ENCODE peak calls at places on chromosomes 3 and 15, in five cellular contexts. One of them, this sample, is unnamed.

GRCh38 chr15:49101536-49101935 is 53.9 kb downstream of the COPS2 start:
- DNase-seq in mesenchymal stem cell: peak
- DNase-seq in H9: no peak
- DNase-seq in H1: no peak
- DNase-seq in neuronal stem cell: no peak
- DNase-seq in this sample: peak

GRCh38 chr3:30421261-30421660 is 185.1 kb upstream of the TGFBR2 start:
- DNase-seq in mesenchymal stem cell: peak
- DNase-seq in H9: no peak
- DNase-seq in H1: no peak
- DNase-seq in neuronal stem cell: no peak
- DNase-seq in this sample: peak

GRCh38 chr15:96070636-96071035 is 259.9 kb upstream of the NR2F2 start:
- DNase-seq in mesenchymal stem cell: no peak
- DNase-seq in H9: no peak
- DNase-seq in H1: no peak
- DNase-seq in neuronal stem cell: no peak
- DNase-seq in this sample: no peak

GRCh38 chr3:52777127-52777958 is at the start of gene ITIH1:
- DNase-seq in mesenchymal stem cell: no peak
- DNase-seq in H9: no peak
- DNase-seq in H1: no peak
- DNase-seq in neuronal stem cell: no peak
- DNase-seq in this sample: no peak

GRCh38 chr3:185330238-185330637 is 32.7 kb upstream of the MAP3K13 start:
- DNase-seq in mesenchymal stem cell: no peak
- DNase-seq in H9: no peak
- DNase-seq in H1: no peak
- DNase-seq in neuronal stem cell: no peak
- DNase-seq in this sample: no peak

GRCh38 chr15:58698887-58699641 is 50.4 kb downstream of the ADAM10 start:
- DNase-seq in mesenchymal stem cell: peak
- DNase-seq in H9: no peak
- DNase-seq in H1: no peak
- DNase-seq in neuronal stem cell: no peak
- DNase-seq in this sample: peak

GRCh38 chr3:194381460-194381875 is 11.9 kb upstream of the LRRC15 start:
- DNase-seq in mesenchymal stem cell: no peak
- DNase-seq in H9: peak
- DNase-seq in H1: no peak
- DNase-seq in neuronal stem cell: no peak
- DNase-seq in this sample: no peak

GRCh38 chr3:133881492-133881891 is 14.2 kb downstream of the RAB6B start:
- DNase-seq in mesenchymal stem cell: no peak
- DNase-seq in H9: no peak
- DNase-seq in H1: no peak
- DNase-seq in neuronal stem cell: no peak
- DNase-seq in this sample: no peak

GRCh38 chr15:100112636-100113305 is 229.0 kb downstream of the ADAMTS17 start:
- DNase-seq in mesenchymal stem cell: no peak
- DNase-seq in H9: no peak
- DNase-seq in H1: no peak
- DNase-seq in neuronal stem cell: no peak
- DNase-seq in this sample: no peak

GRCh38 chr15:72758195-72758594 is 25.4 kb downstream of the ADPGK start:
- DNase-seq in mesenchymal stem cell: peak
- DNase-seq in H9: no peak
- DNase-seq in H1: peak
- DNase-seq in neuronal stem cell: no peak
- DNase-seq in this sample: no peak

GRCh38 chr15:58770519-58770856 is 614 bp upstream of the MINDY2 start:
- DNase-seq in mesenchymal stem cell: peak
- DNase-seq in H9: no peak
- DNase-seq in H1: no peak
- DNase-seq in neuronal stem cell: no peak
- DNase-seq in this sample: peak

GRCh38 chr3:123298903-123299302 is 97.2 kb downstream of the SEC22A start:
- DNase-seq in mesenchymal stem cell: no peak
- DNase-seq in H9: no peak
- DNase-seq in H1: no peak
- DNase-seq in neuronal stem cell: no peak
- DNase-seq in this sample: no peak

GRCh38 chr15:87461621-87462020 is 794.9 kb downstream of the NTRK3 start:
- DNase-seq in mesenchymal stem cell: peak
- DNase-seq in H9: no peak
- DNase-seq in H1: no peak
- DNase-seq in neuronal stem cell: no peak
- DNase-seq in this sample: no peak

GRCh38 chr3:165837058-165837525 is at the start of gene BCHE:
- DNase-seq in mesenchymal stem cell: peak
- DNase-seq in H9: peak
- DNase-seq in H1: no peak
- DNase-seq in neuronal stem cell: peak
- DNase-seq in this sample: no peak

GRCh38 chr3:48268381-48268935 is 27.6 kb downstream of the ZNF589 start:
- DNase-seq in mesenchymal stem cell: no peak
- DNase-seq in H9: no peak
- DNase-seq in H1: no peak
- DNase-seq in neuronal stem cell: no peak
- DNase-seq in this sample: no peak

GRCh38 chr15:56042523-56042922 is 49.1 kb upstream of the NEDD4 start:
- DNase-seq in mesenchymal stem cell: no peak
- DNase-seq in H9: no peak
- DNase-seq in H1: no peak
- DNase-seq in neuronal stem cell: no peak
- DNase-seq in this sample: peak

GRCh38 chr3:30689202-30689641 is 82.8 kb downstream of the TGFBR2 start:
- DNase-seq in mesenchymal stem cell: peak
- DNase-seq in H9: no peak
- DNase-seq in H1: no peak
- DNase-seq in neuronal stem cell: no peak
- DNase-seq in this sample: no peak

GRCh38 chr3:15903776-15904720 is 106.3 kb upstream of the ANKRD28 start:
- DNase-seq in mesenchymal stem cell: no peak
- DNase-seq in H9: no peak
- DNase-seq in H1: no peak
- DNase-seq in neuronal stem cell: no peak
- DNase-seq in this sample: no peak

GRCh38 chr15:58410353-58410752 is 21.4 kb upstream of the LIPC start:
- DNase-seq in mesenchymal stem cell: no peak
- DNase-seq in H9: no peak
- DNase-seq in H1: no peak
- DNase-seq in neuronal stem cell: no peak
- DNase-seq in this sample: no peak

GRCh38 chr15:31501074-31501473 is 174.4 kb downstream of the KLF13 start:
- DNase-seq in mesenchymal stem cell: no peak
- DNase-seq in H9: no peak
- DNase-seq in H1: no peak
- DNase-seq in neuronal stem cell: no peak
- DNase-seq in this sample: no peak

GRCh38 chr3:60588806-60589205 is 662.4 kb downstream of the FHIT start:
- DNase-seq in mesenchymal stem cell: no peak
- DNase-seq in H9: no peak
- DNase-seq in H1: no peak
- DNase-seq in neuronal stem cell: no peak
- DNase-seq in this sample: peak

GRCh38 chr3:82386656-82387055 is 625.2 kb upstream of the GBE1 start:
- DNase-seq in mesenchymal stem cell: no peak
- DNase-seq in H9: no peak
- DNase-seq in H1: no peak
- DNase-seq in neuronal stem cell: no peak
- DNase-seq in this sample: no peak

GRCh38 chr15:53851110-53851833 is 91.8 kb upstream of the WDR72 start:
- DNase-seq in mesenchymal stem cell: no peak
- DNase-seq in H9: no peak
- DNase-seq in H1: no peak
- DNase-seq in neuronal stem cell: no peak
- DNase-seq in this sample: no peak

GRCh38 chr3:72152551-72153476 is 367.9 kb upstream of the PROK2 start:
- DNase-seq in mesenchymal stem cell: peak
- DNase-seq in H9: no peak
- DNase-seq in H1: no peak
- DNase-seq in neuronal stem cell: no peak
- DNase-seq in this sample: no peak

GRCh38 chr3:58658508-58658907 is 8.1 kb downstream of the FAM3D start:
- DNase-seq in mesenchymal stem cell: no peak
- DNase-seq in H9: no peak
- DNase-seq in H1: no peak
- DNase-seq in neuronal stem cell: no peak
- DNase-seq in this sample: no peak

DNA sequence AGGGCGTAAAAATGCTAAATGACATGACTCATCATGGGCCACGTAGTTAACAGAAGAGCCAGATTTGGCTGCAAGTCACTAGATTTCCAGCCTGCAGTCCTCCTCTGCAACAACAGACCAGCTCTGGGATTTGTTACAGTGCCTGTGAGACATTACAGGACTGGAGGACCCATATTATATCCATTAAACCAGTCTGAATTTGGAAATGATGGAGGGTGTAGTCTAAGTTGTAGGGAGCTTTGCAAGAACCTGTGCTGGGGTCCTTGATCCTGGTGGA is 10.8 kb downstream of the ZNF774 start:
- DNase-seq in mesenchymal stem cell: peak
- DNase-seq in H9: no peak
- DNase-seq in H1: no peak
- DNase-seq in neuronal stem cell: no peak
- DNase-seq in this sample: no peak
- H2BK12ac ChIP-seq in mesenchymal stem cell: no peak
- H2BK12ac ChIP-seq in H9: no peak
- H2BK12ac ChIP-seq in H1: no peak
- H2BK12ac ChIP-seq in neuronal stem cell: no peak
- H2BK12ac ChIP-seq in this sample: peak

GRCh38 chr15:90151989-90152645 is 49.0 kb upstream of the SEMA4B start:
- DNase-seq in mesenchymal stem cell: no peak
- DNase-seq in H9: peak
- DNase-seq in H1: no peak
- DNase-seq in neuronal stem cell: no peak
- DNase-seq in this sample: no peak

GRCh38 chr15:90159213-90159612 is 41.9 kb upstream of the SEMA4B start:
- DNase-seq in mesenchymal stem cell: no peak
- DNase-seq in H9: no peak
- DNase-seq in H1: no peak
- DNase-seq in neuronal stem cell: no peak
- DNase-seq in this sample: no peak

GRCh38 chr15:90154246-90154645 is 46.9 kb upstream of the SEMA4B start:
- DNase-seq in mesenchymal stem cell: no peak
- DNase-seq in H9: no peak
- DNase-seq in H1: no peak
- DNase-seq in neuronal stem cell: no peak
- DNase-seq in this sample: peak

GRCh38 chr15:90153658-90154057 is 47.5 kb upstream of the SEMA4B start:
- DNase-seq in mesenchymal stem cell: no peak
- DNase-seq in H9: no peak
- DNase-seq in H1: no peak
- DNase-seq in neuronal stem cell: no peak
- DNase-seq in this sample: no peak

GRCh38 chr15:90154861-90155626 is 46.1 kb upstream of the SEMA4B start:
- DNase-seq in mesenchymal stem cell: peak
- DNase-seq in H9: no peak
- DNase-seq in H1: no peak
- DNase-seq in neuronal stem cell: no peak
- DNase-seq in this sample: peak
- H3K9ac ChIP-seq in mesenchymal stem cell: no peak
- H3K9ac ChIP-seq in H9: no peak
- H3K9ac ChIP-seq in H1: no peak
- H3K9ac ChIP-seq in neuronal stem cell: no peak
- H3K9ac ChIP-seq in this sample: no peak

GRCh38 chr3:8888296-8888915 is 74.9 kb downstream of the RAD18 start:
- DNase-seq in mesenchymal stem cell: peak
- DNase-seq in H9: no peak
- DNase-seq in H1: no peak
- DNase-seq in neuronal stem cell: no peak
- DNase-seq in this sample: no peak
- H3K27ac ChIP-seq in mesenchymal stem cell: peak
- H3K27ac ChIP-seq in H9: no peak
- H3K27ac ChIP-seq in H1: no peak
- H3K27ac ChIP-seq in neuronal stem cell: no peak
- H3K27ac ChIP-seq in this sample: no peak

GRCh38 chr15:90408657-90409056 is 20.6 kb downstream of the IQGAP1 start:
- DNase-seq in mesenchymal stem cell: no peak
- DNase-seq in H9: no peak
- DNase-seq in H1: no peak
- DNase-seq in neuronal stem cell: no peak
- DNase-seq in this sample: no peak
- H2BK12ac ChIP-seq in mesenchymal stem cell: no peak
- H2BK12ac ChIP-seq in H9: no peak
- H2BK12ac ChIP-seq in H1: no peak
- H2BK12ac ChIP-seq in neuronal stem cell: no peak
- H2BK12ac ChIP-seq in this sample: no peak

GRCh38 chr3:129599073-129599472 is 7.4 kb downstream of the PLXND1 start:
- DNase-seq in mesenchymal stem cell: peak
- DNase-seq in H9: no peak
- DNase-seq in H1: no peak
- DNase-seq in neuronal stem cell: no peak
- DNase-seq in this sample: peak
- H3K9ac ChIP-seq in mesenchymal stem cell: peak
- H3K9ac ChIP-seq in H9: no peak
- H3K9ac ChIP-seq in H1: no peak
- H3K9ac ChIP-seq in neuronal stem cell: no peak
- H3K9ac ChIP-seq in this sample: no peak

DNA sequence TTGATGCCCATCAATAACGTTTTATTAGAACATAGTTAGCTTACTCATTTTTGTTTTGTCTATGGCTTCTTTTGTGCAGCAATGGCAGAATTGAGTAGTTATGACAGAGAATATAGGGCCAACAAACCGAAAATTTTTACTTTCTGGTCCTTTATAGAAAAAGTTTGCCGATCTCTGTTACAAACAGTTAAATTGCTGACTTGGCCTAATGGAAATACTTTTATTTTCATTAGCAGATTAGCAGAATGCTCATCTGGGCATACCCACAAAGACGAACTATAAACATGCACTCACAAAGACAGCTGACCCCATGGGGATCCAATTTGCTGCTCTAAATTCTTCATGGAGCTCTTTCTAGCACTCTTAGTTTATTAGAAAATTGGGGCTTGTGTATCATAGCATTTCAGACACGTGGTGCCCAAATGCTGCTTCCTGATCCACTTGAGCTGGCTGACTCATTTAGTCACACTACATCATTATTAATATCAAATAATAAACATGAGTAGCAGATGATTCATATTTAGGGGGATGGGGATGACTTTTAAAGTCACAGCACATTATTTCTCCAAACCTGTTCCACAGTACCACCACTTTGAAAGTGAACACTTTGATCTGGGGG is 228.0 kb upstream of the FEZF2 start:
- DNase-seq in mesenchymal stem cell: peak
- DNase-seq in H9: no peak
- DNase-seq in H1: no peak
- DNase-seq in neuronal stem cell: no peak
- DNase-seq in this sample: no peak
- H3K27ac ChIP-seq in mesenchymal stem cell: peak
- H3K27ac ChIP-seq in H9: no peak
- H3K27ac ChIP-seq in H1: no peak
- H3K27ac ChIP-seq in neuronal stem cell: no peak
- H3K27ac ChIP-seq in this sample: no peak